ENCODE peak calls at places on chromosomes 2 and 18, in five cellular contexts. Y, B, R, E and X are unnamed samples.

GRCh38 chr2:226117506-226118065 is 682.0 kb downstream of the IRS1 start:
- DNase-seq in Y (no peak), B (no peak), R (no peak), E (no peak), X (no peak)

GRCh38 chr2:158940356-158940755 is 28.1 kb upstream of the TANC1 start:
- DNase-seq in Y (no peak), B (no peak), R (no peak), E (no peak), X (no peak)

GRCh38 chr2:182649316-182649715 is 66.7 kb upstream of the DNAJC10 start:
- DNase-seq in Y (no peak), B (peak; percentile 34), R (no peak), E (peak; percentile 12), X (no peak)

GRCh38 chr2:237865623-237866041 is 6.2 kb downstream of the RAMP1 start:
- DNase-seq in Y (no peak), B (peak; percentile 63), R (peak; percentile 33), E (no peak), X (no peak)

GRCh38 chr18:55781481-55781957 is 193.5 kb upstream of the TCF4 start:
- DNase-seq in Y (peak; percentile 41), B (peak; percentile 90), R (no peak), E (peak; percentile 53), X (no peak)

GRCh38 chr2:25215948-25216679 is 47.7 kb upstream of the POMC start:
- DNase-seq in Y (peak; percentile 40), B (peak; percentile 97), R (peak; percentile 94), E (peak; percentile 56), X (peak; percentile 86)

GRCh38 chr18:54712758-54713157 is 115.5 kb upstream of the RAB27B start:
- DNase-seq in Y (no peak), B (no peak), R (no peak), E (no peak), X (no peak)

GRCh38 chr2:11368059-11368572 is 23.7 kb upstream of the ROCK2 start:
- DNase-seq in Y (no peak), B (peak; percentile 72), R (no peak), E (no peak), X (no peak)

GRCh38 chr2:157857881-157858280 is 18.2 kb downstream of the ACVR1 start:
- DNase-seq in Y (no peak), B (no peak), R (no peak), E (no peak), X (no peak)

GRCh38 chr2:138621139-138621538 is 119.6 kb downstream of the SPOPL start:
- DNase-seq in Y (no peak), B (no peak), R (no peak), E (no peak), X (no peak)

GRCh38 chr18:35707247-35707646 is 125.7 kb downstream of the GALNT1 start:
- DNase-seq in Y (no peak), B (no peak), R (no peak), E (no peak), X (no peak)

GRCh38 chr2:12175323-12175722 is 428.9 kb downstream of the LPIN1 start:
- DNase-seq in Y (no peak), B (no peak), R (no peak), E (no peak), X (no peak)

GRCh38 chr2:39416172-39416571 is 20.9 kb downstream of the MAP4K3 start:
- DNase-seq in Y (no peak), B (no peak), R (no peak), E (no peak), X (no peak)

GRCh38 chr2:216116418-216116817 is 7.3 kb downstream of the XRCC5 start:
- DNase-seq in Y (no peak), B (no peak), R (no peak), E (no peak), X (no peak)

GRCh38 chr2:225932741-225933413 is 533.4 kb downstream of the NYAP2 start:
- DNase-seq in Y (no peak), B (no peak), R (no peak), E (no peak), X (no peak)

GRCh38 chr18:43596106-43596712 is 318.9 kb upstream of the SYT4 start:
- DNase-seq in Y (no peak), B (peak; percentile 72), R (no peak), E (peak; percentile 23), X (no peak)

GRCh38 chr2:183349046-183349445 is 224.8 kb downstream of the NUP35 start:
- DNase-seq in Y (no peak), B (no peak), R (no peak), E (no peak), X (no peak)

GRCh38 chr2:2286592-2286991 is 44.5 kb downstream of the MYT1L start:
- DNase-seq in Y (no peak), B (no peak), R (no peak), E (no peak), X (no peak)

GRCh38 chr2:12884713-12885282 is 168.1 kb downstream of the TRIB2 start:
- DNase-seq in Y (peak; percentile 29), B (peak; percentile 88), R (no peak), E (no peak), X (no peak)

GRCh38 chr2:71277536-71278103 is 50.7 kb upstream of the PAIP2B start:
- DNase-seq in Y (peak; percentile 10), B (peak; percentile 85), R (peak; percentile 48), E (peak; percentile 60), X (no peak)

GRCh38 chr18:57443716-57444115 is 8.5 kb downstream of the ONECUT2 start:
- DNase-seq in Y (no peak), B (peak; percentile 4), R (no peak), E (no peak), X (no peak)

GRCh38 chr2:36663851-36664715 is 32.4 kb upstream of the VIT start:
- DNase-seq in Y (peak; percentile 48), B (peak; percentile 65), R (peak; percentile 50), E (peak; percentile 54), X (peak; percentile 26)

GRCh38 chr18:57581301-57581934 is 5.1 kb downstream of the FECH start:
- DNase-seq in Y (no peak), B (no peak), R (peak; percentile 73), E (no peak), X (no peak)

GRCh38 chr2:222807431-222807830 is 53.4 kb upstream of the ACSL3 start:
- DNase-seq in Y (no peak), B (no peak), R (no peak), E (no peak), X (no peak)

DNA sequence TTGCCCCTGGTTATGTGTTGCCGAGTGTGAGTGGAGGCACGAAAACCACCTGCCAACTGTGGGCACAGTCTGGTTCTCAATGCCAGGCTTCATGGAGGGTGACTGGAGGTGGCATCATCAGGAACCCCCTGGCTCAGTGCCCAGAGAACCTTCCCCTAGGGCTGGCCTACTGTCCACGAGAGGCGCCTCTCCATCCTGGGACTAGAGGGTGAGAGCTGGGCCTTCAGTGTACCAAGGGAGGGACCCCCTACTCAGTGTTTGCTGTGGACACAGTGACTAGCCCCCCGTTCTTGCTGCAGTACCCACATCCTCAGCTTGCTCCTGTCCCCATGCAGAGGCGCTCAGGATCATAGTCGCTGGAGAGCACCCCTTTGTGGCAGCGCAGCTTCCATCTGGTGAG is 202.6 kb downstream of the HDAC4 start:
- DNase-seq in Y (no peak), B (no peak), R (peak; percentile 43), E (no peak), X (no peak)
- H3K4me1 ChIP-seq in Y (no peaks in the 10 kb centered on the region), B (no peaks in the 10 kb centered on the region), R (peaks cover 22% of the 10 kb centered on the region), E (peaks cover 29% of the 10 kb centered on the region), X (no peaks in the 10 kb centered on the region)

GRCh38 chr18:62425465-62426190 is 97.2 kb upstream of the ZCCHC2 start:
- DNase-seq in Y (peak; percentile 97), B (peak; percentile 78), R (peak; percentile 86), E (peak; percentile 77), X (peak; percentile 67)

GRCh38 chr18:62420513-62421209 is 95.6 kb downstream of the TNFRSF11A start:
- DNase-seq in Y (no peak), B (peak; percentile 58), R (peak; percentile 83), E (no peak), X (peak; percentile 55)

DNA sequence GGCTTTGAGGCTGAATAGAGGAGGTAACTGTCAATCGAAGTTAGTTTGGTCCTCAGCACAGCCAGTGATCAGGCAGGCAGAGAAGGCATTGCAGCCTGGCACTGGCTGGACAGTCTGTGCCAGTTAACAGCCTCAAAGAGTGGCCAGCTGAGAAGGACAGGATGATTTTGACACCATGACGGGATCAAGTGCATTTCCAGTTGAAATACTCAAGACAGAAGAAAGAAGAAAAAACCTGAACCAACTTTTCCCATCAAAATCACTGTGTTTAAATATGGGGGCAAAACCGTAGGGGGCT is 96.7 kb upstream of the ZCCHC2 start:
- DNase-seq in Y (no peak), B (no peak), R (no peak), E (no peak), X (no peak)
- H3K4me3 ChIP-seq in Y (no peak overlapping the region), B (no peak overlapping the region), R (no peak overlapping the region), E (no peak overlapping the region), X (no peak overlapping the region)

GRCh38 chr2:177535968-177536514 is 143.5 kb downstream of the AGPS start:
- DNase-seq in Y (no peak), B (no peak), R (no peak), E (no peak), X (no peak)
- H3K27ac ChIP-seq in Y (no peak overlapping the region), B (no peak overlapping the region), R (no peak overlapping the region), E (no peak overlapping the region), X (no peak overlapping the region)

GRCh38 chr2:95276244-95276887 is 2.1 kb downstream of the PROM2 start:
- DNase-seq in Y (no peak), B (peak; percentile 66), R (no peak), E (no peak), X (no peak)
- H3K4me1 ChIP-seq in Y (no peaks in the 10 kb centered on the region), B (peaks cover 5% of the 10 kb centered on the region), R (peaks cover 15% of the 10 kb centered on the region), E (no peaks in the 10 kb centered on the region), X (no peaks in the 10 kb centered on the region)

GRCh38 chr18:53115876-53116585 is 776.0 kb downstream of the DCC start:
- DNase-seq in Y (no peak), B (no peak), R (no peak), E (no peak), X (no peak)
- H3K4me3 ChIP-seq in Y (peak overlapping the region; percentile 12), B (no peak overlapping the region), R (no peak overlapping the region), E (no peak overlapping the region), X (no peak overlapping the region)

GRCh38 chr2:88210132-88211004 is 40.2 kb downstream of the THNSL2 start:
- DNase-seq in Y (no peak), B (no peak), R (no peak), E (no peak), X (no peak)

GRCh38 chr2:88211005-88211808 is 41.1 kb downstream of the THNSL2 start:
- DNase-seq in Y (no peak), B (no peak), R (no peak), E (no peak), X (no peak)

GRCh38 chr2:88211809-88212154 is 41.6 kb downstream of the THNSL2 start:
- DNase-seq in Y (no peak), B (no peak), R (no peak), E (no peak), X (no peak)

GRCh38 chr2:88214631-88215030 is 44.5 kb downstream of the THNSL2 start:
- DNase-seq in Y (no peak), B (no peak), R (no peak), E (no peak), X (no peak)

GRCh38 chr2:88212251-88212790 is 42.2 kb downstream of the THNSL2 start:
- DNase-seq in Y (no peak), B (no peak), R (no peak), E (peak; percentile 35), X (no peak)
- H3K27ac ChIP-seq in Y (no peak overlapping the region), B (no peak overlapping the region), R (no peak overlapping the region), E (no peak overlapping the region), X (no peak overlapping the region)

DNA sequence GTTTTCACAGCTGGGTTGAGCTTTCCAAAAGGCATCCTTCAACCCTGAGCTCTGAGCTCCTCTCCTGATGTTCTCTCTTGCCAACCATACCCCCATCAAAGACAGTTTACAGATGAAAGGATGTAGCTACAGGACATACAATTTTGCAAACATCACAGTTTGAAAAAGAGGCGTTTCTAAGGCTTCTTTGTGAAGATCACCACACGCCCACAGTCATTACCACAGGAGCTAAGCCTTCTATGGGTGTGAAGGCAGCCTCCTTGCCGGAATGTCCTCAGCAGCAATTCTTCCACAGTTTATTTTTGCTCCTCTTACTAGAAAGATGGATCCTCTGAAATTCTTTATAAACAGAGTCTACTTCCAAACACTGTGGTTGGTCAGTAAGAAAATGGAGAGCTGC is 9.7 kb downstream of the KLF7 start:
- DNase-seq in Y (no peak), B (no peak), R (no peak), E (no peak), X (no peak)
- H3K4me1 ChIP-seq in Y (peaks cover 5% of the 10 kb centered on the region), B (peaks cover 51% of the 10 kb centered on the region), R (peaks cover 32% of the 10 kb centered on the region), E (peaks cover 47% of the 10 kb centered on the region), X (no peaks in the 10 kb centered on the region)